ENCODE peak calls at places on chromosomes 11 and 22, in seven cellular contexts. One of them, this sample, is unnamed.

GRCh38 chr11:9862981-9863380 is 199.1 kb downstream of the SWAP70 start:
- DNase-seq in body of pancreas: no peak
- DNase-seq in stomach: no peak
- DNase-seq in endothelial cell: peak
- DNase-seq in nephron progenitor cell: no peak
- DNase-seq in foreskin fibroblast: no peak
- DNase-seq in dorsolateral prefrontal cortex: no peak
- DNase-seq in this sample: no peak

GRCh38 chr11:774873-775592 is 2.3 kb downstream of the GATD1 start:
- DNase-seq in body of pancreas: no peak
- DNase-seq in stomach: no peak
- DNase-seq in endothelial cell: no peak
- DNase-seq in nephron progenitor cell: no peak
- DNase-seq in foreskin fibroblast: no peak
- DNase-seq in dorsolateral prefrontal cortex: no peak
- DNase-seq in this sample: no peak

GRCh38 chr22:49502126-49502826 is 325.4 kb downstream of the BRD1 start:
- DNase-seq in body of pancreas: no peak
- DNase-seq in stomach: no peak
- DNase-seq in endothelial cell: no peak
- DNase-seq in nephron progenitor cell: no peak
- DNase-seq in foreskin fibroblast: no peak
- DNase-seq in dorsolateral prefrontal cortex: no peak
- DNase-seq in this sample: no peak

GRCh38 chr22:35376728-35377472 is 4.0 kb upstream of the HMOX1 start:
- DNase-seq in body of pancreas: peak
- DNase-seq in stomach: peak
- DNase-seq in endothelial cell: peak
- DNase-seq in nephron progenitor cell: peak
- DNase-seq in foreskin fibroblast: peak
- DNase-seq in dorsolateral prefrontal cortex: peak
- DNase-seq in this sample: peak

GRCh38 chr11:31788066-31788465 is 23.1 kb downstream of the PAX6 start:
- DNase-seq in body of pancreas: no peak
- DNase-seq in stomach: no peak
- DNase-seq in endothelial cell: no peak
- DNase-seq in nephron progenitor cell: no peak
- DNase-seq in foreskin fibroblast: no peak
- DNase-seq in dorsolateral prefrontal cortex: no peak
- DNase-seq in this sample: no peak

GRCh38 chr11:119874660-119875238 is 145.7 kb upstream of the NECTIN1 start:
- DNase-seq in body of pancreas: no peak
- DNase-seq in stomach: no peak
- DNase-seq in endothelial cell: no peak
- DNase-seq in nephron progenitor cell: no peak
- DNase-seq in foreskin fibroblast: no peak
- DNase-seq in dorsolateral prefrontal cortex: no peak
- DNase-seq in this sample: no peak

GRCh38 chr11:3880724-3881123 is 25.3 kb downstream of the STIM1 start:
- DNase-seq in body of pancreas: no peak
- DNase-seq in stomach: no peak
- DNase-seq in endothelial cell: no peak
- DNase-seq in nephron progenitor cell: no peak
- DNase-seq in foreskin fibroblast: peak
- DNase-seq in dorsolateral prefrontal cortex: no peak
- DNase-seq in this sample: no peak

GRCh38 chr11:9884601-9885000 is 220.7 kb downstream of the SWAP70 start:
- DNase-seq in body of pancreas: no peak
- DNase-seq in stomach: no peak
- DNase-seq in endothelial cell: no peak
- DNase-seq in nephron progenitor cell: no peak
- DNase-seq in foreskin fibroblast: no peak
- DNase-seq in dorsolateral prefrontal cortex: no peak
- DNase-seq in this sample: no peak

GRCh38 chr22:25097006-25097405 is 102.7 kb upstream of the CRYBB3 start:
- DNase-seq in body of pancreas: no peak
- DNase-seq in stomach: no peak
- DNase-seq in endothelial cell: no peak
- DNase-seq in nephron progenitor cell: no peak
- DNase-seq in foreskin fibroblast: no peak
- DNase-seq in dorsolateral prefrontal cortex: no peak
- DNase-seq in this sample: no peak

GRCh38 chr11:37532271-37532670 is 934.2 kb upstream of the RAG2 start:
- DNase-seq in body of pancreas: no peak
- DNase-seq in stomach: no peak
- DNase-seq in endothelial cell: no peak
- DNase-seq in nephron progenitor cell: no peak
- DNase-seq in foreskin fibroblast: no peak
- DNase-seq in dorsolateral prefrontal cortex: no peak
- DNase-seq in this sample: no peak

GRCh38 chr22:36467946-36468345 is 13.5 kb downstream of the TXN2 start:
- DNase-seq in body of pancreas: peak
- DNase-seq in stomach: no peak
- DNase-seq in endothelial cell: no peak
- DNase-seq in nephron progenitor cell: no peak
- DNase-seq in foreskin fibroblast: peak
- DNase-seq in dorsolateral prefrontal cortex: no peak
- DNase-seq in this sample: no peak

GRCh38 chr11:119085523-119085878 is 820 bp downstream of the HMBS start:
- DNase-seq in body of pancreas: no peak
- DNase-seq in stomach: no peak
- DNase-seq in endothelial cell: no peak
- DNase-seq in nephron progenitor cell: peak
- DNase-seq in foreskin fibroblast: no peak
- DNase-seq in dorsolateral prefrontal cortex: no peak
- DNase-seq in this sample: no peak

GRCh38 chr11:2694995-2695939 is 4.5 kb downstream of the KCNQ1OT1 start:
- DNase-seq in body of pancreas: peak
- DNase-seq in stomach: no peak
- DNase-seq in endothelial cell: no peak
- DNase-seq in nephron progenitor cell: no peak
- DNase-seq in foreskin fibroblast: no peak
- DNase-seq in dorsolateral prefrontal cortex: no peak
- DNase-seq in this sample: no peak

GRCh38 chr22:45488764-45489370 is 13.8 kb upstream of the FBLN1 start:
- DNase-seq in body of pancreas: no peak
- DNase-seq in stomach: no peak
- DNase-seq in endothelial cell: no peak
- DNase-seq in nephron progenitor cell: no peak
- DNase-seq in foreskin fibroblast: no peak
- DNase-seq in dorsolateral prefrontal cortex: no peak
- DNase-seq in this sample: no peak

GRCh38 chr11:7442588-7443215 is 42.6 kb upstream of the OLFML1 start:
- DNase-seq in body of pancreas: peak
- DNase-seq in stomach: peak
- DNase-seq in endothelial cell: peak
- DNase-seq in nephron progenitor cell: peak
- DNase-seq in foreskin fibroblast: no peak
- DNase-seq in dorsolateral prefrontal cortex: peak
- DNase-seq in this sample: peak

GRCh38 chr11:48006301-48006992 is 26.1 kb downstream of the PTPRJ start:
- DNase-seq in body of pancreas: no peak
- DNase-seq in stomach: no peak
- DNase-seq in endothelial cell: no peak
- DNase-seq in nephron progenitor cell: no peak
- DNase-seq in foreskin fibroblast: peak
- DNase-seq in dorsolateral prefrontal cortex: no peak
- DNase-seq in this sample: no peak

GRCh38 chr11:45929486-45930030 is 7.1 kb downstream of the LARGE2 start:
- DNase-seq in body of pancreas: no peak
- DNase-seq in stomach: no peak
- DNase-seq in endothelial cell: no peak
- DNase-seq in nephron progenitor cell: no peak
- DNase-seq in foreskin fibroblast: no peak
- DNase-seq in dorsolateral prefrontal cortex: no peak
- DNase-seq in this sample: no peak

GRCh38 chr11:64121637-64122410 is 44.1 kb downstream of the MACROD1 start:
- DNase-seq in body of pancreas: no peak
- DNase-seq in stomach: no peak
- DNase-seq in endothelial cell: no peak
- DNase-seq in nephron progenitor cell: no peak
- DNase-seq in foreskin fibroblast: peak
- DNase-seq in dorsolateral prefrontal cortex: no peak
- DNase-seq in this sample: no peak

GRCh38 chr22:46522743-46523300 is 14.6 kb downstream of the CELSR1 start:
- DNase-seq in body of pancreas: no peak
- DNase-seq in stomach: no peak
- DNase-seq in endothelial cell: no peak
- DNase-seq in nephron progenitor cell: no peak
- DNase-seq in foreskin fibroblast: no peak
- DNase-seq in dorsolateral prefrontal cortex: no peak
- DNase-seq in this sample: no peak

DNA sequence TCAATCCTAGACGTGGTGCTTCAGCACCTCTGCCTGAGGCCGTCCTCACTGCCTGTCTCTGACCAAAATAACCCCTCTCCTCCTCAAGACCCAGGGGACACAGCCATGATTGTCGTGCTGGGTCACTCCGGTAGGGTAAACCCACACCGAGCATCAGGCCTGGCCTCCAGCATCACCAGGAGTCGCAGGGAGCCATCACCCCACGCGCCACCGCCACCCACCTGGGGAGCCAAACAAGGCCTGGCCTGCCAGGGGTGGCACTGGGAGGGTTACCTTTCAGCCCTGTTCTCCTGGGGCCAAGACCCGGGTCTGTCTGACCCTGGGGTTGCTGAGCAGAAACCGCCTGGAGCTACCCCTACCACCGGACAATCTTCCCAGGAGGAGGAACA is 39.3 kb upstream of the NNMT start:
- DNase-seq in body of pancreas: no peak
- DNase-seq in stomach: no peak
- DNase-seq in endothelial cell: no peak
- DNase-seq in nephron progenitor cell: no peak
- DNase-seq in foreskin fibroblast: no peak
- DNase-seq in dorsolateral prefrontal cortex: no peak
- DNase-seq in this sample: no peak
- TF ChIP-seq CTCF in body of pancreas: no peak
- TF ChIP-seq CTCF in stomach: no peak
- TF ChIP-seq CTCF in endothelial cell: no peak
- TF ChIP-seq CTCF in nephron progenitor cell: no peak
- TF ChIP-seq CTCF in foreskin fibroblast: no peak
- TF ChIP-seq CTCF in dorsolateral prefrontal cortex: no peak
- TF ChIP-seq CTCF in this sample: no peak

DNA sequence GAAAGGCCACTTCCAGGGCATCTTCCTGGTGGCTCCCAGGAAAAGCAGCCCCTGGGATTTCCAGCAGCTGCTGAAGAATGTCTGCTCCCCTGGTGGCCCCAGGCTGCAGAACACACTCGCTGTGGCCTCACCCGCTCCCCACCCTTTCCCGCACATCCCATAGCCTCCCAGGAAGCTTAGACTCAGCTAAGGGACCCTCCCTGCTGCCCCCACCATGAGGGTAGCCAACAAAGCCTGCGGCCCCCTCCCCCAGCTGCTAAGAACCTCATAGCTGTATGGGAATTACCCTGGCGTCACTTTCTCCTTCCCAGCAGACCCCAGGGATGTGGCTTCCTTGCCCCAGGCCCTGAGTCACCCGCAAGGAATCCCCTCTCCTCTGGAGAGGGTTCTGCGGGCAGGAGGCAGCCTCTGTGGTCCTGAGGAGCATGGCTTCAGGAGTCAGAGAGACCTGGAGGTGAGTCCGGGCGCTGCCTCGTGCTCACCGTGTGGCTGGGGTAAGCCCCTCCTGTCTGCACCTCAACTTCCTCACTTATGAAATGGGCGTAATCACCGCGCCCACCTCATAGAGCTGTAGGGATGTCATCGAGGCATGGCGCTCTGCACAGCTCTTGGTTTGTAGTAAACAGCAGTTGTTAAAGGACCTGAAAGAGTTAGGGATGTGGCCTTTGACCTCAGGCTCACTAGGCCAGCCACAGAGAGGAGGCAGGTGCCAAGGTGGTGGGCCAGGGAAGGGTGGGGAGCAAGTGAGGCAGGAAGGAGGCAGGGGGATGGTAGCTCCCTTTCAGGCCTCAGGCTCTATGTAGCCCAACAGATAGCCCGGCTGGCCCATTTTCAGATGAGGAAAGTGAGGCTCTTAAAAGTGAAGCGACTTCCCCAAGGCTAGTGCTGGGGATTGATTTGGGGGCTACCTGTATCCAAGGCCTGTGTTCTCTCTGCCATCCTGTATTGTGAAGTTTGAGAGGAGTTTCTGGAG is 71.2 kb downstream of the LRRC32 start:
- DNase-seq in body of pancreas: no peak
- DNase-seq in stomach: no peak
- DNase-seq in endothelial cell: no peak
- DNase-seq in nephron progenitor cell: no peak
- DNase-seq in foreskin fibroblast: no peak
- DNase-seq in dorsolateral prefrontal cortex: no peak
- DNase-seq in this sample: no peak
- TF ChIP-seq CTCF in body of pancreas: no peak
- TF ChIP-seq CTCF in stomach: no peak
- TF ChIP-seq CTCF in endothelial cell: no peak
- TF ChIP-seq CTCF in nephron progenitor cell: no peak
- TF ChIP-seq CTCF in foreskin fibroblast: no peak
- TF ChIP-seq CTCF in dorsolateral prefrontal cortex: no peak
- TF ChIP-seq CTCF in this sample: no peak

DNA sequence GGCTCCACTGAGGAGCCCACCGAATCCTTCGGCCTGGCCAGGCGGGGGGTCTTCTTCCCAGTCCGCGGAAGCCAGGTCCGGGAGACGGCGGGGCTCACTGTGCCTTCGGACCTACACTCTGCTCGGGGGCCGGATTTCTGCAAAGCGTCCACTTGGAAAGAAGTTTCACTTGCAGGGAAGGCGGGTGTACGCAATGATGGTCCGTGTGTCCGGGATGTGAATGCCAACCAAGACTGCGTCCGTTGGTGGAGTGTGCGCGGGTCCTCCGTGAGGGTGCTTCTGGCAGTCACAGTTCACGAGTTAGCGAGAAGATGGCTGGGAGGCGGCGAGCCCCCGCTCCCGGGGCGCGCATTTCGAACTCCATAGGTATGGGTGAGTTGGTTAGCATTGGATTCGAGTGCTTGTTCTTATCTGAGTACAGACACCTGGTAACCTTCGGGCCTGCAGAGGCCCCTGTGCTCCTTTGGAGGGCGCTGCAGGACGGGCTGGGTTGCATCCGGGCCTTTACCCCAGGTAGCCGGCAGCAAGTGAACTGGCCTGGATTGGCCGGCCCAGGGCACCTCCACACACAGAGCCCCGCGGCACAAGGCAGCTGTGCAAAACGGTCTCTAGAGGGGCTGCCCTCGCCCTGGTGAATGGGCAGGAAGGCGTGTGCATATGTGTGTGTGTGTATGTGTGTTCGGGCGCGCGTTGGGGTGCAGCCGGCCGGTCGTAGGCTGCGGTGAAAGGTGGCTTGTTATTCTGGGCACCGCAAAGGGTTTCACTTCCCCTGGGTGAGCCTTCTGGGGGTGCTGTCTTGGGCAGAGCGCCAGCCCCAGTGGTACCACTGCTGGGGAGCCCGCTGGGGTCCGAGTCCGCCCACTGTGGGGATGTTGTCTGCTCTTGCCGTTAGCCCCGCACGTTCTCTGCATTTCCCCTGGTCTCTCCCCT is 13.3 kb upstream of the CYP2R1 start:
- DNase-seq in body of pancreas: peak
- DNase-seq in stomach: peak
- DNase-seq in endothelial cell: peak
- DNase-seq in nephron progenitor cell: no peak
- DNase-seq in foreskin fibroblast: peak
- DNase-seq in dorsolateral prefrontal cortex: no peak
- DNase-seq in this sample: no peak
- TF ChIP-seq CTCF in body of pancreas: no peak
- TF ChIP-seq CTCF in stomach: no peak
- TF ChIP-seq CTCF in endothelial cell: peak
- TF ChIP-seq CTCF in nephron progenitor cell: no peak
- TF ChIP-seq CTCF in foreskin fibroblast: no peak
- TF ChIP-seq CTCF in dorsolateral prefrontal cortex: peak
- TF ChIP-seq CTCF in this sample: no peak

GRCh38 chr22:37549704-37550059 is 10.6 kb upstream of the CDC42EP1 start:
- DNase-seq in body of pancreas: peak
- DNase-seq in stomach: peak
- DNase-seq in endothelial cell: no peak
- DNase-seq in nephron progenitor cell: no peak
- DNase-seq in foreskin fibroblast: peak
- DNase-seq in dorsolateral prefrontal cortex: peak
- DNase-seq in this sample: no peak
- TF ChIP-seq CTCF in body of pancreas: peak
- TF ChIP-seq CTCF in stomach: peak
- TF ChIP-seq CTCF in endothelial cell: no peak
- TF ChIP-seq CTCF in nephron progenitor cell: no peak
- TF ChIP-seq CTCF in foreskin fibroblast: peak
- TF ChIP-seq CTCF in dorsolateral prefrontal cortex: peak
- TF ChIP-seq CTCF in this sample: peak

This sample was measured in progenitor cell of endocrine pancreas.